ENCODE peak calls at places on chromosome 19, in five cellular contexts. L, K, X, W and Y are unnamed samples.

GRCh38 chr19:33000510-33000909 is 28.5 kb downstream of the FAAP24 start:
- DNase-seq in W (no peak), X (no peak), K (no peak), L (no peak), Y (no peak)

GRCh38 chr19:55553217-55554182 is 8.2 kb upstream of the SBK3 start:
- DNase-seq in L (no peak), X (peak; percentile 27), W (no peak), K (no peak), Y (no peak)

GRCh38 chr19:51422053-51422448 is 4.6 kb upstream of the SIGLEC10 start:
- DNase-seq in L (peak; percentile 64), X (peak; percentile 97), K (peak; percentile 88), W (peak; percentile 80), Y (peak; percentile 55)

GRCh38 chr19:55460670-55461258 is 678 bp downstream of the ISOC2 start:
- DNase-seq in W (peak; percentile 75), K (peak; percentile 86), X (peak; percentile 66), L (peak; percentile 90), Y (no peak)

GRCh38 chr19:16326401-16327130 is 1.9 kb downstream of the KLF2 start:
- DNase-seq in K (peak; percentile 55), X (no peak), W (no peak), L (peak; percentile 35), Y (no peak)

GRCh38 chr19:47305309-47305751 is 4.3 kb upstream of the C5AR1 start:
- DNase-seq in W (peak; percentile 92), L (peak; percentile 95), K (peak; percentile 76), X (peak; percentile 86), Y (peak; percentile 63)

GRCh38 chr19:13051581-13052165 is 51.0 kb downstream of the LYL1 start:
- DNase-seq in L (no peak), K (peak; percentile 76), W (peak; percentile 14), X (peak; percentile 79), Y (peak; percentile 73)

GRCh38 chr19:17103177-17103576 is 27.6 kb downstream of the MYO9B start:
- DNase-seq in L (no peak), K (peak; percentile 36), X (peak; percentile 7), W (peak; percentile 58), Y (no peak)

GRCh38 chr19:47608908-47609879 is at the start of gene BICRA:
- DNase-seq in W (peak; percentile 86), X (peak; percentile 93), K (peak; percentile 84), L (peak; percentile 77), Y (peak; percentile 73)

GRCh38 chr19:9877775-9878510 is 42.8 kb downstream of the PIN1 start:
- DNase-seq in X (no peak), W (no peak), K (no peak), L (peak; percentile 37), Y (no peak)

GRCh38 chr19:5536337-5536894 is 31.3 kb downstream of the TINCR start:
- DNase-seq in X (peak; percentile 62), K (no peak), W (peak; percentile 23), L (peak; percentile 21), Y (no peak)

GRCh38 chr19:38834104-38834490 is 2.5 kb upstream of the ECH1 start:
- DNase-seq in K (no peak), W (no peak), L (no peak), X (no peak), Y (no peak)

GRCh38 chr19:46963093-46963734 is 56.4 kb upstream of the NPAS1 start:
- DNase-seq in L (peak; percentile 99), W (no peak), K (no peak), X (no peak), Y (no peak)

GRCh38 chr19:4556574-4557185 is 2.8 kb downstream of the SEMA6B start:
- DNase-seq in X (peak; percentile 74), L (no peak), K (peak; percentile 49), W (peak; percentile 82), Y (no peak)

GRCh38 chr19:14540741-14541525 is 11.5 kb downstream of the TECR start:
- DNase-seq in W (no peak), L (no peak), K (no peak), X (no peak), Y (no peak)

GRCh38 chr19:35949131-35949530 is 13.0 kb downstream of the LRFN3 start:
- DNase-seq in K (no peak), L (no peak), X (no peak), W (peak; percentile 42), Y (no peak)

GRCh38 chr19:44757057-44757734 is 8.7 kb downstream of the BCL3 start:
- DNase-seq in W (no peak), L (peak; percentile 65), K (peak; percentile 48), X (no peak), Y (peak; percentile 93)

GRCh38 chr19:680287-681028 is 4.3 kb downstream of the FSTL3 start:
- DNase-seq in W (peak; percentile 98), K (peak; percentile 100), X (peak; percentile 96), L (peak; percentile 98), Y (peak; percentile 97)
- TF ChIP-seq CTCF in W (peak; percentile 41), K (peak; percentile 59), X (peak; percentile 19), L (peak; percentile 29), Y (peak; percentile 36)

GRCh38 chr19:2494447-2495129 is 18.7 kb downstream of the GADD45B start:
- DNase-seq in L (peak; percentile 83), W (peak; percentile 62), X (peak; percentile 33), K (peak; percentile 82), Y (peak; percentile 83)
- TF ChIP-seq CTCF in L (no peak), W (no peak), X (no peak), K (no peak), Y (no peak)

DNA sequence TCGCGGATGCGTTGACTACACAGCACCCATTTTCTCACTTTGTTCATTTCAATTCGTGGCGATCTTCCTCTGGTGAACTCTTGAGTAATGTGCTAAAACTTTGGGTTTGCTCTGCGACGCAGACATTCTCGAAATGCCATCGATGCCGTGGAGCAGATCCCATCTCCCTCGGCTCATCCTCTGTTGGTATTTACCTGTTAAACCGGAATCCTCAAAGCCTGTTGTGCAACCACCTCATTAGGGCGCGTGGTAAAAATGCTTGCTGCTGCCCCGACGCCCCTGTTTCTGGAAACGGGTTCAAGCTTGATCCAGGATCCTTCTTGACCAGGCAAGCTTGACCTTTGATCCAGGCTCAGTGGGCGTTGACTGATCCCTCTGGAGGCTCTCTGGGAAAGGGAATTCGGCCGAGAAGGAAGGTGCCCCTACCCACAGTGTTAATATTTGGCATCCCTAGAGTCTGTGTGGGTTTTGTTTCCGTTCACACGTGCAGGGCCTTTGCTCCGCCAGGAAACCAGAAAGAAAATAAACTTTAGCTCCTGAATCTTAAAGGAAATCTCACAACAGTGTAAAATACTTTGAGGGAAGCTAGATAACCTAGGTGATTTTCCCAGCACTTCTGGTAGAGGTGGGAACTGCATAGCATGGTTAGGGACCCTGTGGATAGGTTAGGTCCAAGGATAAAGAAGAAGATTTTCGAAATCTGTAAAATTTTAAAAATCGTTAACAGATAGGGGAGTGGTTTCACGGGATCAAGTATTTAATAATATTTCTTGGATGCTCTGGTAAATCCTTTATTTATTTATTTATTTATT is 1.0 kb downstream of the LSM14A start:
- DNase-seq in W (peak; percentile 69), K (peak; percentile 65), X (peak; percentile 46), L (peak; percentile 64), Y (no peak)
- TF ChIP-seq CTCF in W (no peak), K (peak; percentile 4), X (peak; percentile 14), L (peak; percentile 27), Y (no peak)

GRCh38 chr19:43499042-43499441 is 5.5 kb downstream of the PHLDB3 start:
- DNase-seq in K (peak; percentile 31), X (no peak), L (no peak), W (no peak), Y (no peak)

GRCh38 chr19:43496960-43497359 is 7.6 kb downstream of the PHLDB3 start:
- DNase-seq in K (no peak), X (no peak), L (no peak), W (no peak), Y (no peak)

GRCh38 chr19:43495082-43495481 is 9.5 kb downstream of the PHLDB3 start:
- DNase-seq in X (no peak), L (no peak), K (no peak), W (no peak), Y (no peak)

GRCh38 chr19:43501661-43502418 is 2.7 kb downstream of the PHLDB3 start:
- DNase-seq in K (no peak), W (no peak), X (no peak), L (no peak), Y (no peak)

DNA sequence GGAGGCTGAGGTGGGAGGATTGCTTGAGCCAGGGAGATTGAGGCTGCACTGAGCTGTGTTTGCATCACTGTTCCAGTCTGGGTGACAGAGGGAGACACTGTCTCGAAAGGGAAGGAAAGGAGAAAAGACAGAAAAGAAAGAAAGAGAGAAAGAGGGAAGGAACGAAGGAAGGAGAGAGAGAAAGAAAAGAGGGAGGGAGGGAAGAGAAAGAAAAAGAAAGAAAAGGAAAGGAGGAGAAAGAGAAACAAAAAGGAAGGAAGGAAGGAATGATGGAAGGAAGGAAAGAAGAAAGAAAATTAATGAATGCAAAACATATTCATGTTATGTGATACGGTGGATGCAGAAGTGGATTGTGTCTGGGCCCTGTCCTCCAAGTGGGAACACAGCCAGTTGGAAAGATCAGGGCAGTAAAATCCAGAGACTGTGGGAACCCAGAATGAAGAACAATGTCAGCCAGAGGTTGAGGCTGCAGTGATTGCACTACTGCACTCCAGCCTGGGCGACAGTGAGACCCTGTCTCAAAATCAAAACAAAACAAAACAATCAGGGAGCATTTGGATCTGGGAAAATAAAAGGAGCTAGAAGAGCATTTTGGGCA is 6.2 kb downstream of the PHLDB3 start:
- DNase-seq in K (no peak), L (no peak), W (no peak), X (no peak), Y (no peak)
- TF ChIP-seq CTCF in K (no peak), L (no peak), W (no peak), X (no peak), Y (no peak)